ENCODE peak calls at places on chromosomes 11 and 22, in nine cellular contexts. One of them, this sample, is unnamed.

GRCh38 chr11:85539029-85539689 is 88.0 kb downstream of the DLG2 start:
- DNase-seq in A549: no peak
- DNase-seq in transverse colon: no peak
- DNase-seq in endothelial cell of umbilical vein: no peak
- DNase-seq in heart left ventricle: no peak
- DNase-seq in spleen: no peak
- DNase-seq in ovary: no peak
- DNase-seq in body of pancreas: no peak
- DNase-seq in lower leg skin: no peak
- DNase-seq in this sample: no peak

GRCh38 chr11:79617561-79617960 is 176.7 kb upstream of the TENM4 start:
- DNase-seq in A549: no peak
- DNase-seq in transverse colon: no peak
- DNase-seq in endothelial cell of umbilical vein: no peak
- DNase-seq in heart left ventricle: no peak
- DNase-seq in spleen: no peak
- DNase-seq in ovary: no peak
- DNase-seq in body of pancreas: no peak
- DNase-seq in lower leg skin: no peak
- DNase-seq in this sample: no peak

GRCh38 chr22:37804886-37805857 is 2.6 kb upstream of the GCAT start:
- DNase-seq in A549: peak; percentile 66
- DNase-seq in transverse colon: peak; percentile 94
- DNase-seq in endothelial cell of umbilical vein: peak; percentile 84
- DNase-seq in heart left ventricle: peak; percentile 94
- DNase-seq in spleen: peak; percentile 92
- DNase-seq in ovary: peak; percentile 94
- DNase-seq in body of pancreas: peak; percentile 93
- DNase-seq in lower leg skin: peak; percentile 87
- DNase-seq in this sample: peak; percentile 78

GRCh38 chr11:27040302-27041115 is at the start of gene BBOX1:
- DNase-seq in A549: no peak
- DNase-seq in transverse colon: no peak
- DNase-seq in endothelial cell of umbilical vein: no peak
- DNase-seq in heart left ventricle: no peak
- DNase-seq in spleen: no peak
- DNase-seq in ovary: no peak
- DNase-seq in body of pancreas: peak; percentile 35
- DNase-seq in lower leg skin: peak; percentile 29
- DNase-seq in this sample: no peak

GRCh38 chr22:50445880-50446707 is 28.7 kb downstream of the SBF1 start:
- DNase-seq in A549: no peak
- DNase-seq in transverse colon: no peak
- DNase-seq in endothelial cell of umbilical vein: no peak
- DNase-seq in heart left ventricle: peak; percentile 21
- DNase-seq in spleen: no peak
- DNase-seq in ovary: no peak
- DNase-seq in body of pancreas: no peak
- DNase-seq in lower leg skin: no peak
- DNase-seq in this sample: no peak

GRCh38 chr11:19919050-19919561 is 206.5 kb downstream of the NAV2 start:
- DNase-seq in A549: peak; percentile 32
- DNase-seq in transverse colon: peak; percentile 20
- DNase-seq in endothelial cell of umbilical vein: peak; percentile 95
- DNase-seq in heart left ventricle: peak; percentile 84
- DNase-seq in spleen: no peak
- DNase-seq in ovary: no peak
- DNase-seq in body of pancreas: peak; percentile 89
- DNase-seq in lower leg skin: peak; percentile 28
- DNase-seq in this sample: no peak

GRCh38 chr11:69321877-69322350 is 28.0 kb downstream of the MYEOV start:
- DNase-seq in A549: no peak
- DNase-seq in transverse colon: no peak
- DNase-seq in endothelial cell of umbilical vein: peak; percentile 77
- DNase-seq in heart left ventricle: no peak
- DNase-seq in spleen: no peak
- DNase-seq in ovary: no peak
- DNase-seq in body of pancreas: no peak
- DNase-seq in lower leg skin: no peak
- DNase-seq in this sample: no peak

GRCh38 chr11:61863548-61864081 is 27.7 kb downstream of the FADS3 start:
- DNase-seq in A549: no peak
- DNase-seq in transverse colon: no peak
- DNase-seq in endothelial cell of umbilical vein: no peak
- DNase-seq in heart left ventricle: no peak
- DNase-seq in spleen: no peak
- DNase-seq in ovary: no peak
- DNase-seq in body of pancreas: no peak
- DNase-seq in lower leg skin: no peak
- DNase-seq in this sample: no peak

GRCh38 chr11:120893431-120894206 is 130.3 kb upstream of the TBCEL start:
- DNase-seq in A549: no peak
- DNase-seq in transverse colon: no peak
- DNase-seq in endothelial cell of umbilical vein: no peak
- DNase-seq in heart left ventricle: no peak
- DNase-seq in spleen: no peak
- DNase-seq in ovary: no peak
- DNase-seq in body of pancreas: no peak
- DNase-seq in lower leg skin: no peak
- DNase-seq in this sample: no peak

GRCh38 chr22:45441158-45441557 is 27.7 kb downstream of the RIBC2 start:
- DNase-seq in A549: peak; percentile 46
- DNase-seq in transverse colon: peak; percentile 51
- DNase-seq in endothelial cell of umbilical vein: peak; percentile 21
- DNase-seq in heart left ventricle: peak; percentile 64
- DNase-seq in spleen: no peak
- DNase-seq in ovary: peak; percentile 65
- DNase-seq in body of pancreas: peak; percentile 55
- DNase-seq in lower leg skin: peak; percentile 56
- DNase-seq in this sample: peak; percentile 63
- H3K4me3 ChIP-seq in A549: no peak overlapping the region
- H3K4me3 ChIP-seq in transverse colon: no peak overlapping the region
- H3K4me3 ChIP-seq in endothelial cell of umbilical vein: no peak overlapping the region
- H3K4me3 ChIP-seq in heart left ventricle: no peak overlapping the region
- H3K4me3 ChIP-seq in spleen: no peak overlapping the region
- H3K4me3 ChIP-seq in ovary: no peak overlapping the region
- H3K4me3 ChIP-seq in body of pancreas: no peak overlapping the region
- H3K4me3 ChIP-seq in lower leg skin: no peak overlapping the region
- H3K4me3 ChIP-seq in this sample: no peak overlapping the region

DNA sequence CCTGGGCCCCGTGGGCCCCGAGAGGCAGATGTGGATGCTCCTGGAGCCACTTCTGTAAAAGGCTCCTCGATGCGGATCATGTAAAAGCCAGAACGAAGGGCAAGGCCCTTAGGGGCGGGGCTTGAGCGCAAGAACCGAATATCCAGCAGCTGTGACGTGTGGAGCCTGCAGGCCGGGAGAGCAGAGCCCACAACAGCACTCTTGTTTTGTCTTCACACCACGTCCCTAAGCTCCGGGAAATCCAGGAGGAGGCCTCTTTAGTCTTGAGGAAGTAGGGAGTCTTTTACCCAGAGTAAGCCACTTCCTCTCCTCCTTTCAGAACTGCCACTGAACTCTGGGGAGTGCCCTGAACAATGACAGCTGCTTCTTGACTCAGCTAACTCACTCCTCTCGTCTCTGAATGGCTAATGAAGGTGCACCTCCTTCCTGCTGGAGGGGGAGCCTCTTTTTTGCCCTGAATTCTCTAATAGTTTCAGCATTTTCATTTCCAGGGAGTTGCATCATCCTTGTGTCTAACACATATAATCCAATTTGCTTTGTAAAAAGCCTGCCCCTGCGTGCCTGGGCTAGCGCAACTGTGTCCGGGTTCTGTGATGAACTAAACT is 12.5 kb downstream of the L3MBTL2 start:
- DNase-seq in A549: no peak
- DNase-seq in transverse colon: peak; percentile 56
- DNase-seq in endothelial cell of umbilical vein: peak; percentile 72
- DNase-seq in heart left ventricle: peak; percentile 83
- DNase-seq in spleen: no peak
- DNase-seq in ovary: peak; percentile 84
- DNase-seq in body of pancreas: peak; percentile 34
- DNase-seq in lower leg skin: peak; percentile 51
- DNase-seq in this sample: peak; percentile 92
- TF ChIP-seq POLR2A in A549: no peak
- TF ChIP-seq POLR2A in transverse colon: peak; percentile 34
- TF ChIP-seq POLR2A in endothelial cell of umbilical vein: no peak
- TF ChIP-seq POLR2A in heart left ventricle: peak; percentile 36
- TF ChIP-seq POLR2A in spleen: no peak
- TF ChIP-seq POLR2A in ovary: no peak
- TF ChIP-seq POLR2A in body of pancreas: peak; percentile 23
- TF ChIP-seq POLR2A in lower leg skin: no peak
- TF ChIP-seq POLR2A in this sample: no peak

GRCh38 chr11:57303280-57303989 is 21.3 kb downstream of the TNKS1BP1 start:
- DNase-seq in A549: no peak
- DNase-seq in transverse colon: no peak
- DNase-seq in endothelial cell of umbilical vein: no peak
- DNase-seq in heart left ventricle: no peak
- DNase-seq in spleen: no peak
- DNase-seq in ovary: no peak
- DNase-seq in body of pancreas: no peak
- DNase-seq in lower leg skin: no peak
- DNase-seq in this sample: no peak
- TF ChIP-seq CTCF in A549: no peak
- TF ChIP-seq CTCF in transverse colon: no peak
- TF ChIP-seq CTCF in endothelial cell of umbilical vein: no peak
- TF ChIP-seq CTCF in heart left ventricle: no peak
- TF ChIP-seq CTCF in spleen: peak; percentile 20
- TF ChIP-seq CTCF in ovary: no peak
- TF ChIP-seq CTCF in body of pancreas: no peak
- TF ChIP-seq CTCF in lower leg skin: no peak
- TF ChIP-seq CTCF in this sample: no peak

GRCh38 chr11:46632502-46632901 is 15.1 kb downstream of the ATG13 start:
- DNase-seq in A549: no peak
- DNase-seq in transverse colon: no peak
- DNase-seq in endothelial cell of umbilical vein: no peak
- DNase-seq in heart left ventricle: no peak
- DNase-seq in spleen: no peak
- DNase-seq in ovary: no peak
- DNase-seq in body of pancreas: no peak
- DNase-seq in lower leg skin: no peak
- DNase-seq in this sample: no peak

GRCh38 chr11:46635557-46636139 is 18.3 kb downstream of the ATG13 start:
- DNase-seq in A549: no peak
- DNase-seq in transverse colon: no peak
- DNase-seq in endothelial cell of umbilical vein: no peak
- DNase-seq in heart left ventricle: no peak
- DNase-seq in spleen: no peak
- DNase-seq in ovary: no peak
- DNase-seq in body of pancreas: no peak
- DNase-seq in lower leg skin: no peak
- DNase-seq in this sample: no peak

GRCh38 chr11:46631676-46632075 is 14.3 kb downstream of the ATG13 start:
- DNase-seq in A549: no peak
- DNase-seq in transverse colon: no peak
- DNase-seq in endothelial cell of umbilical vein: no peak
- DNase-seq in heart left ventricle: no peak
- DNase-seq in spleen: no peak
- DNase-seq in ovary: no peak
- DNase-seq in body of pancreas: no peak
- DNase-seq in lower leg skin: no peak
- DNase-seq in this sample: no peak

GRCh38 chr11:46630237-46630636 is 12.9 kb downstream of the ATG13 start:
- DNase-seq in A549: no peak
- DNase-seq in transverse colon: no peak
- DNase-seq in endothelial cell of umbilical vein: no peak
- DNase-seq in heart left ventricle: no peak
- DNase-seq in spleen: no peak
- DNase-seq in ovary: no peak
- DNase-seq in body of pancreas: no peak
- DNase-seq in lower leg skin: no peak
- DNase-seq in this sample: no peak

GRCh38 chr11:46633291-46634217 is 16.2 kb downstream of the ATG13 start:
- DNase-seq in A549: no peak
- DNase-seq in transverse colon: no peak
- DNase-seq in endothelial cell of umbilical vein: no peak
- DNase-seq in heart left ventricle: no peak
- DNase-seq in spleen: no peak
- DNase-seq in ovary: no peak
- DNase-seq in body of pancreas: no peak
- DNase-seq in lower leg skin: no peak
- DNase-seq in this sample: peak; percentile 64
- H3K4me3 ChIP-seq in A549: no peak overlapping the region
- H3K4me3 ChIP-seq in transverse colon: no peak overlapping the region
- H3K4me3 ChIP-seq in endothelial cell of umbilical vein: no peak overlapping the region
- H3K4me3 ChIP-seq in heart left ventricle: no peak overlapping the region
- H3K4me3 ChIP-seq in spleen: no peak overlapping the region
- H3K4me3 ChIP-seq in ovary: no peak overlapping the region
- H3K4me3 ChIP-seq in body of pancreas: no peak overlapping the region
- H3K4me3 ChIP-seq in lower leg skin: no peak overlapping the region
- H3K4me3 ChIP-seq in this sample: no peak overlapping the region

DNA sequence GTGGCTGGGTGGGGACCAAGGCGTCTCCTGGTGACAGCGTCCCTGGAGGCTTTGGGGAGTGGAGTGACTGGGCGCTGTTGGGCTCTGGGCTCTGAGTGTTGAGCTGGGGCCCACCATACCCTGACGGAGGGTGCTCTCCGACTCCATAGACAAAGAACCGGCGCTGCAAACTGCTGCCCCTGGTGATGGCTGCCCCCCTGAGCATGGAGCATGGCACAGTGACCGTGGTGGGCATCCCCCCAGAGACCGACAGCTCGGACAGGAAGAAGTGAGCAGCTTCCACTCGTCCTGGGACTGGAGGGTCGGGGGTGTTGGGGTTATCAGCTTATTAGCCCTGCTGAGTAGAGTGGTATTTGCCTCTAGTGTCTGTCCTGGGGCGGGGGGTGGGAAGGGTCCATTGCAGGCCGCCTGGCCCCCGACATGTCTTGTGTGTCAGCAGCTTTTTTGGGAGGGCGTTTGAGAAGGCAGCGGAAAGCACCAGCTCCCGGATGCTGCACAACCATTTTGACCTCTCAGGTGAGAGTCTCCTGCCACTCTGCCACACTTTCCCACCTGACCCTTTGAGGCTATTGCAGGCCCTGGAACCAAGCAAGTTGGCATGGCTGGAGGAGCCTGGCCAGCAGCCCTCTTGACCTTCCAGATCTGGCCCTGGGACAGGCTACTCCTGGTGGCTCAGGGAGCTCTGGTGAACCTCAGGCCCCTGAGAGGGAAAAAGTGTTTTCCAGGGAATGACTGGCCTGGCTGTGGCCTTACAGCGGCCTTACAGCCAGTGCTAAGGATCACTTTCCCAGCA is 7.6 kb downstream of the CLDN5 start:
- DNase-seq in A549: no peak
- DNase-seq in transverse colon: no peak
- DNase-seq in endothelial cell of umbilical vein: no peak
- DNase-seq in heart left ventricle: no peak
- DNase-seq in spleen: no peak
- DNase-seq in ovary: no peak
- DNase-seq in body of pancreas: no peak
- DNase-seq in lower leg skin: no peak
- DNase-seq in this sample: no peak
- TF ChIP-seq POLR2A in A549: no peak
- TF ChIP-seq POLR2A in transverse colon: no peak
- TF ChIP-seq POLR2A in endothelial cell of umbilical vein: no peak
- TF ChIP-seq POLR2A in heart left ventricle: no peak
- TF ChIP-seq POLR2A in spleen: no peak
- TF ChIP-seq POLR2A in ovary: no peak
- TF ChIP-seq POLR2A in body of pancreas: no peak
- TF ChIP-seq POLR2A in lower leg skin: no peak
- TF ChIP-seq POLR2A in this sample: no peak